ENCODE peak calls at places on chromosome 14, in four cellular contexts. One of them, this sample, is unnamed.

GRCh38 chr14:48350971-48351370 is 675.6 kb upstream of the MDGA2 start:
- DNase-seq in neural crest cell: no peak
- DNase-seq in stimulated activated CD8-positive, alpha-beta memory T cell treated with anti-CD3 and anti-CD28 coated beads, Interleukin-4, amount 100 ng/mL, for 1 hour: no peak
- DNase-seq in NCI-H510A treated with DMSO at 0.1 percent for 48 hours: no peak
- DNase-seq in this sample: no peak

GRCh38 chr14:68512088-68512487 is 280.8 kb downstream of the ZFP36L1 start:
- DNase-seq in neural crest cell: no peak
- DNase-seq in stimulated activated CD8-positive, alpha-beta memory T cell treated with anti-CD3 and anti-CD28 coated beads, Interleukin-4, amount 100 ng/mL, for 1 hour: no peak
- DNase-seq in NCI-H510A treated with DMSO at 0.1 percent for 48 hours: no peak
- DNase-seq in this sample: no peak

GRCh38 chr14:69263771-69264170 is 3.8 kb downstream of the GALNT16 start:
- DNase-seq in neural crest cell: no peak
- DNase-seq in stimulated activated CD8-positive, alpha-beta memory T cell treated with anti-CD3 and anti-CD28 coated beads, Interleukin-4, amount 100 ng/mL, for 1 hour: no peak
- DNase-seq in NCI-H510A treated with DMSO at 0.1 percent for 48 hours: no peak
- DNase-seq in this sample: no peak

GRCh38 chr14:22388669-22389625 is 200.1 kb downstream of the DAD1 start:
- DNase-seq in neural crest cell: no peak
- DNase-seq in stimulated activated CD8-positive, alpha-beta memory T cell treated with anti-CD3 and anti-CD28 coated beads, Interleukin-4, amount 100 ng/mL, for 1 hour: no peak
- DNase-seq in NCI-H510A treated with DMSO at 0.1 percent for 48 hours: no peak
- DNase-seq in this sample: no peak

GRCh38 chr14:23113346-23114119 is 5.5 kb downstream of the CEBPE start:
- DNase-seq in neural crest cell: no peak
- DNase-seq in stimulated activated CD8-positive, alpha-beta memory T cell treated with anti-CD3 and anti-CD28 coated beads, Interleukin-4, amount 100 ng/mL, for 1 hour: no peak
- DNase-seq in NCI-H510A treated with DMSO at 0.1 percent for 48 hours: no peak
- DNase-seq in this sample: no peak

GRCh38 chr14:72700338-72701231 is 193.3 kb downstream of the DPF3 start:
- DNase-seq in neural crest cell: no peak
- DNase-seq in stimulated activated CD8-positive, alpha-beta memory T cell treated with anti-CD3 and anti-CD28 coated beads, Interleukin-4, amount 100 ng/mL, for 1 hour: no peak
- DNase-seq in NCI-H510A treated with DMSO at 0.1 percent for 48 hours: no peak
- DNase-seq in this sample: no peak

GRCh38 chr14:34713681-34714319 is 593 bp downstream of the CFL2 start:
- DNase-seq in neural crest cell: no peak
- DNase-seq in stimulated activated CD8-positive, alpha-beta memory T cell treated with anti-CD3 and anti-CD28 coated beads, Interleukin-4, amount 100 ng/mL, for 1 hour: no peak
- DNase-seq in NCI-H510A treated with DMSO at 0.1 percent for 48 hours: peak
- DNase-seq in this sample: peak

GRCh38 chr14:76936483-76936882 is 92.0 kb downstream of the IRF2BPL start:
- DNase-seq in neural crest cell: no peak
- DNase-seq in stimulated activated CD8-positive, alpha-beta memory T cell treated with anti-CD3 and anti-CD28 coated beads, Interleukin-4, amount 100 ng/mL, for 1 hour: no peak
- DNase-seq in NCI-H510A treated with DMSO at 0.1 percent for 48 hours: no peak
- DNase-seq in this sample: no peak

GRCh38 chr14:70821916-70822705 is 12.8 kb upstream of the MAP3K9 start:
- DNase-seq in neural crest cell: peak
- DNase-seq in stimulated activated CD8-positive, alpha-beta memory T cell treated with anti-CD3 and anti-CD28 coated beads, Interleukin-4, amount 100 ng/mL, for 1 hour: no peak
- DNase-seq in NCI-H510A treated with DMSO at 0.1 percent for 48 hours: peak
- DNase-seq in this sample: peak

GRCh38 chr14:100410056-100410565 is 87.0 kb downstream of the SLC25A47 start:
- DNase-seq in neural crest cell: no peak
- DNase-seq in stimulated activated CD8-positive, alpha-beta memory T cell treated with anti-CD3 and anti-CD28 coated beads, Interleukin-4, amount 100 ng/mL, for 1 hour: no peak
- DNase-seq in NCI-H510A treated with DMSO at 0.1 percent for 48 hours: no peak
- DNase-seq in this sample: no peak

GRCh38 chr14:23047042-23047634 is 5.1 kb downstream of the PSMB11 start:
- DNase-seq in neural crest cell: no peak
- DNase-seq in stimulated activated CD8-positive, alpha-beta memory T cell treated with anti-CD3 and anti-CD28 coated beads, Interleukin-4, amount 100 ng/mL, for 1 hour: no peak
- DNase-seq in NCI-H510A treated with DMSO at 0.1 percent for 48 hours: no peak
- DNase-seq in this sample: no peak

GRCh38 chr14:93113678-93114067 is 2.1 kb downstream of the ITPK1 start:
- DNase-seq in neural crest cell: no peak
- DNase-seq in stimulated activated CD8-positive, alpha-beta memory T cell treated with anti-CD3 and anti-CD28 coated beads, Interleukin-4, amount 100 ng/mL, for 1 hour: no peak
- DNase-seq in NCI-H510A treated with DMSO at 0.1 percent for 48 hours: peak
- DNase-seq in this sample: no peak

GRCh38 chr14:104178279-104178678 is 39.9 kb downstream of the KIF26A start:
- DNase-seq in neural crest cell: no peak
- DNase-seq in stimulated activated CD8-positive, alpha-beta memory T cell treated with anti-CD3 and anti-CD28 coated beads, Interleukin-4, amount 100 ng/mL, for 1 hour: no peak
- DNase-seq in NCI-H510A treated with DMSO at 0.1 percent for 48 hours: no peak
- DNase-seq in this sample: no peak

GRCh38 chr14:83058068-83058467 is 1524.4 kb upstream of the SEL1L start:
- DNase-seq in neural crest cell: no peak
- DNase-seq in stimulated activated CD8-positive, alpha-beta memory T cell treated with anti-CD3 and anti-CD28 coated beads, Interleukin-4, amount 100 ng/mL, for 1 hour: no peak
- DNase-seq in NCI-H510A treated with DMSO at 0.1 percent for 48 hours: no peak
- DNase-seq in this sample: no peak

GRCh38 chr14:99380991-99381687 is 99.5 kb downstream of the SETD3 start:
- DNase-seq in neural crest cell: no peak
- DNase-seq in stimulated activated CD8-positive, alpha-beta memory T cell treated with anti-CD3 and anti-CD28 coated beads, Interleukin-4, amount 100 ng/mL, for 1 hour: no peak
- DNase-seq in NCI-H510A treated with DMSO at 0.1 percent for 48 hours: no peak
- DNase-seq in this sample: no peak

GRCh38 chr14:68506021-68506644 is 286.7 kb downstream of the ZFP36L1 start:
- DNase-seq in neural crest cell: no peak
- DNase-seq in stimulated activated CD8-positive, alpha-beta memory T cell treated with anti-CD3 and anti-CD28 coated beads, Interleukin-4, amount 100 ng/mL, for 1 hour: no peak
- DNase-seq in NCI-H510A treated with DMSO at 0.1 percent for 48 hours: no peak
- DNase-seq in this sample: no peak

GRCh38 chr14:74720526-74720925 is 7.6 kb downstream of the FCF1 start:
- DNase-seq in neural crest cell: no peak
- DNase-seq in stimulated activated CD8-positive, alpha-beta memory T cell treated with anti-CD3 and anti-CD28 coated beads, Interleukin-4, amount 100 ng/mL, for 1 hour: no peak
- DNase-seq in NCI-H510A treated with DMSO at 0.1 percent for 48 hours: no peak
- DNase-seq in this sample: no peak

GRCh38 chr14:67517083-67517482 is 16.0 kb upstream of the PLEKHH1 start:
- DNase-seq in neural crest cell: no peak
- DNase-seq in stimulated activated CD8-positive, alpha-beta memory T cell treated with anti-CD3 and anti-CD28 coated beads, Interleukin-4, amount 100 ng/mL, for 1 hour: no peak
- DNase-seq in NCI-H510A treated with DMSO at 0.1 percent for 48 hours: no peak
- DNase-seq in this sample: no peak

GRCh38 chr14:21882226-21882625 is 208.6 kb upstream of the OR4E1 start:
- DNase-seq in neural crest cell: no peak
- DNase-seq in stimulated activated CD8-positive, alpha-beta memory T cell treated with anti-CD3 and anti-CD28 coated beads, Interleukin-4, amount 100 ng/mL, for 1 hour: no peak
- DNase-seq in NCI-H510A treated with DMSO at 0.1 percent for 48 hours: no peak
- DNase-seq in this sample: no peak

GRCh38 chr14:32367501-32367900 is 38.4 kb downstream of the AKAP6 start:
- DNase-seq in neural crest cell: no peak
- DNase-seq in stimulated activated CD8-positive, alpha-beta memory T cell treated with anti-CD3 and anti-CD28 coated beads, Interleukin-4, amount 100 ng/mL, for 1 hour: no peak
- DNase-seq in NCI-H510A treated with DMSO at 0.1 percent for 48 hours: no peak
- DNase-seq in this sample: no peak

GRCh38 chr14:70886421-70887206 is 20.6 kb upstream of the PCNX1 start:
- DNase-seq in neural crest cell: no peak
- DNase-seq in stimulated activated CD8-positive, alpha-beta memory T cell treated with anti-CD3 and anti-CD28 coated beads, Interleukin-4, amount 100 ng/mL, for 1 hour: peak
- DNase-seq in NCI-H510A treated with DMSO at 0.1 percent for 48 hours: no peak
- DNase-seq in this sample: no peak

GRCh38 chr14:75274899-75275569 is 3.6 kb upstream of the FOS start:
- DNase-seq in neural crest cell: no peak
- DNase-seq in stimulated activated CD8-positive, alpha-beta memory T cell treated with anti-CD3 and anti-CD28 coated beads, Interleukin-4, amount 100 ng/mL, for 1 hour: no peak
- DNase-seq in NCI-H510A treated with DMSO at 0.1 percent for 48 hours: no peak
- DNase-seq in this sample: no peak

GRCh38 chr14:67485501-67486095 is 2.9 kb downstream of the TMEM229B start:
- DNase-seq in neural crest cell: no peak
- DNase-seq in stimulated activated CD8-positive, alpha-beta memory T cell treated with anti-CD3 and anti-CD28 coated beads, Interleukin-4, amount 100 ng/mL, for 1 hour: no peak
- DNase-seq in NCI-H510A treated with DMSO at 0.1 percent for 48 hours: no peak
- DNase-seq in this sample: no peak

GRCh38 chr14:25908707-25909106 is 689.1 kb downstream of the NOVA1 start:
- DNase-seq in neural crest cell: no peak
- DNase-seq in stimulated activated CD8-positive, alpha-beta memory T cell treated with anti-CD3 and anti-CD28 coated beads, Interleukin-4, amount 100 ng/mL, for 1 hour: no peak
- DNase-seq in NCI-H510A treated with DMSO at 0.1 percent for 48 hours: no peak
- DNase-seq in this sample: no peak

GRCh38 chr14:56487761-56488160 is 91.8 kb upstream of the TMEM260 start:
- DNase-seq in neural crest cell: no peak
- DNase-seq in stimulated activated CD8-positive, alpha-beta memory T cell treated with anti-CD3 and anti-CD28 coated beads, Interleukin-4, amount 100 ng/mL, for 1 hour: no peak
- DNase-seq in NCI-H510A treated with DMSO at 0.1 percent for 48 hours: no peak
- DNase-seq in this sample: no peak

GRCh38 chr14:64215978-64216377 is 78.2 kb downstream of the ESR2 start:
- DNase-seq in neural crest cell: no peak
- DNase-seq in stimulated activated CD8-positive, alpha-beta memory T cell treated with anti-CD3 and anti-CD28 coated beads, Interleukin-4, amount 100 ng/mL, for 1 hour: no peak
- DNase-seq in NCI-H510A treated with DMSO at 0.1 percent for 48 hours: no peak
- DNase-seq in this sample: no peak

GRCh38 chr14:57982802-57983201 is 116.9 kb upstream of the SLC35F4 start:
- DNase-seq in neural crest cell: no peak
- DNase-seq in stimulated activated CD8-positive, alpha-beta memory T cell treated with anti-CD3 and anti-CD28 coated beads, Interleukin-4, amount 100 ng/mL, for 1 hour: no peak
- DNase-seq in NCI-H510A treated with DMSO at 0.1 percent for 48 hours: peak
- DNase-seq in this sample: no peak

GRCh38 chr14:38964630-38965029 is 138.4 kb downstream of the SEC23A start:
- DNase-seq in neural crest cell: no peak
- DNase-seq in stimulated activated CD8-positive, alpha-beta memory T cell treated with anti-CD3 and anti-CD28 coated beads, Interleukin-4, amount 100 ng/mL, for 1 hour: no peak
- DNase-seq in NCI-H510A treated with DMSO at 0.1 percent for 48 hours: peak
- DNase-seq in this sample: no peak

GRCh38 chr14:100305446-100306255 is 593 bp downstream of the SLC25A29 start:
- DNase-seq in neural crest cell: peak
- DNase-seq in stimulated activated CD8-positive, alpha-beta memory T cell treated with anti-CD3 and anti-CD28 coated beads, Interleukin-4, amount 100 ng/mL, for 1 hour: peak
- DNase-seq in NCI-H510A treated with DMSO at 0.1 percent for 48 hours: no peak
- DNase-seq in this sample: no peak

GRCh38 chr14:89248430-89249295 is 168.4 kb downstream of the FOXN3 start:
- DNase-seq in neural crest cell: no peak
- DNase-seq in stimulated activated CD8-positive, alpha-beta memory T cell treated with anti-CD3 and anti-CD28 coated beads, Interleukin-4, amount 100 ng/mL, for 1 hour: no peak
- DNase-seq in NCI-H510A treated with DMSO at 0.1 percent for 48 hours: no peak
- DNase-seq in this sample: no peak

GRCh38 chr14:35474323-35474722 is 59.6 kb upstream of the INSM2 start:
- DNase-seq in neural crest cell: no peak
- DNase-seq in stimulated activated CD8-positive, alpha-beta memory T cell treated with anti-CD3 and anti-CD28 coated beads, Interleukin-4, amount 100 ng/mL, for 1 hour: no peak
- DNase-seq in NCI-H510A treated with DMSO at 0.1 percent for 48 hours: no peak
- DNase-seq in this sample: no peak

GRCh38 chr14:105474478-105475268 is at the start of gene CRIP2:
- DNase-seq in neural crest cell: no peak
- DNase-seq in stimulated activated CD8-positive, alpha-beta memory T cell treated with anti-CD3 and anti-CD28 coated beads, Interleukin-4, amount 100 ng/mL, for 1 hour: no peak
- DNase-seq in NCI-H510A treated with DMSO at 0.1 percent for 48 hours: peak
- DNase-seq in this sample: peak

GRCh38 chr14:57182760-57183503 is 85.8 kb downstream of the EXOC5 start:
- DNase-seq in neural crest cell: no peak
- DNase-seq in stimulated activated CD8-positive, alpha-beta memory T cell treated with anti-CD3 and anti-CD28 coated beads, Interleukin-4, amount 100 ng/mL, for 1 hour: no peak
- DNase-seq in NCI-H510A treated with DMSO at 0.1 percent for 48 hours: peak
- DNase-seq in this sample: no peak

GRCh38 chr14:87250992-87251391 is 742.0 kb downstream of the GALC start:
- DNase-seq in neural crest cell: no peak
- DNase-seq in stimulated activated CD8-positive, alpha-beta memory T cell treated with anti-CD3 and anti-CD28 coated beads, Interleukin-4, amount 100 ng/mL, for 1 hour: no peak
- DNase-seq in NCI-H510A treated with DMSO at 0.1 percent for 48 hours: no peak
- DNase-seq in this sample: no peak

GRCh38 chr14:93239869-93240677 is 33.0 kb downstream of the UBR7 start:
- DNase-seq in neural crest cell: no peak
- DNase-seq in stimulated activated CD8-positive, alpha-beta memory T cell treated with anti-CD3 and anti-CD28 coated beads, Interleukin-4, amount 100 ng/mL, for 1 hour: no peak
- DNase-seq in NCI-H510A treated with DMSO at 0.1 percent for 48 hours: no peak
- DNase-seq in this sample: no peak

GRCh38 chr14:92651793-92652382 is 96.5 kb downstream of the LGMN start:
- DNase-seq in neural crest cell: no peak
- DNase-seq in stimulated activated CD8-positive, alpha-beta memory T cell treated with anti-CD3 and anti-CD28 coated beads, Interleukin-4, amount 100 ng/mL, for 1 hour: no peak
- DNase-seq in NCI-H510A treated with DMSO at 0.1 percent for 48 hours: no peak
- DNase-seq in this sample: no peak

This sample was measured in memory B cell.